ENCODE peak calls at places on chromosomes 11 and 22, in six cellular contexts. E is heart left ventricle, A is mucosa of descending colon, P is colonic mucosa, D is tibial artery, G is A549. J is an unnamed sample.

GRCh38 chr22:31431950-31432349 is 32.5 kb downstream of the DRG1 start:
- DNase-seq in G (no peak), P (no peak), D (no peak), A (no peak), E (no peak), J (no peak)

GRCh38 chr11:19345848-19346681 is 105.3 kb upstream of the E2F8 start:
- DNase-seq in D (no peak), E (peak; percentile 27), A (no peak), G (peak; percentile 21), P (no peak), J (peak; percentile 23)

GRCh38 chr11:134243913-134244312 is 9.2 kb downstream of the THYN1 start:
- DNase-seq in A (no peak), G (no peak), D (no peak), P (no peak), E (no peak), J (no peak)

GRCh38 chr22:31838917-31839316 is 85.1 kb downstream of the DEPDC5 start:
- DNase-seq in P (no peak), G (no peak), E (no peak), A (no peak), D (no peak), J (no peak)

GRCh38 chr11:64060861-64061444 is 25.2 kb downstream of the FLRT1 start:
- DNase-seq in P (peak; percentile 38), E (peak; percentile 46), G (peak; percentile 74), A (peak; percentile 52), D (no peak), J (peak; percentile 65)

GRCh38 chr11:34405079-34405858 is 33.5 kb upstream of the CAT start:
- DNase-seq in D (no peak), E (no peak), G (no peak), A (no peak), P (no peak), J (peak; percentile 76)

GRCh38 chr22:38170469-38170868 is 11.2 kb downstream of the PLA2G6 start:
- DNase-seq in G (no peak), A (no peak), E (no peak), P (no peak), D (no peak), J (no peak)

GRCh38 chr11:27242591-27242990 is 120.4 kb downstream of the CCDC34 start:
- DNase-seq in E (no peak), G (no peak), A (no peak), P (no peak), D (no peak), J (peak; percentile 51)

DNA sequence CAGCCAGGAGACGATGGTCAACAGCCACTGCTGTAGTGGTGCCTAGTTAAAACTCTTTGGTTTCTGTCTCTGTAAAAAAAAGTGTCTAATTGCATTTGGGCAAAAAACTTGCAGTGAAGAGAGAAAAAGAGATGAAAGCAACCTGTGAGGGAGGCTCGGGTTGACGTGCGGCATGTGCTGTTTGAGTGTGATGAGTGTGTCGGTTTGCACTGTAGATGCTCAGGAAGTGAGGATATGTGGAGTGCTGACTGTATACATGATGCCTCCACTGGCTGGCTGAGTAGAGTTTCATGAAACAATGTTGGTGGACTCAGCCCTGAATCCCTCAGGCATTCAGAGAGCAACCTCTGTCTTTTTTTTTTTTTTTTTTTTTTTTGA is 4.3 kb upstream of the DGCR6L start:
- DNase-seq in E (no peak), D (no peak), G (no peak), P (no peak), A (no peak), J (no peak)
- H3K4me3 ChIP-seq in E (no peak overlapping the region), D (no peak overlapping the region), G (no peak overlapping the region), P (no peak overlapping the region), A (no peak overlapping the region), J (no peak overlapping the region)

GRCh38 chr11:394034-394857 is at the start of gene PKP3:
- DNase-seq in G (peak; percentile 86), P (peak; percentile 94), E (no peak), A (peak; percentile 95), D (no peak), J (no peak)

GRCh38 chr11:392102-392777 is 1.8 kb upstream of the PKP3 start:
- DNase-seq in P (no peak), D (no peak), E (no peak), G (no peak), A (no peak), J (no peak)

GRCh38 chr11:393219-394033 is 583 bp upstream of the PKP3 start:
- DNase-seq in D (no peak), E (no peak), A (peak; percentile 65), G (peak; percentile 97), P (peak; percentile 32), J (no peak)

GRCh38 chr11:390175-390574 is 3.8 kb upstream of the PKP3 start:
- DNase-seq in D (no peak), E (no peak), G (no peak), P (peak; percentile 46), A (peak; percentile 59), J (no peak)

DNA sequence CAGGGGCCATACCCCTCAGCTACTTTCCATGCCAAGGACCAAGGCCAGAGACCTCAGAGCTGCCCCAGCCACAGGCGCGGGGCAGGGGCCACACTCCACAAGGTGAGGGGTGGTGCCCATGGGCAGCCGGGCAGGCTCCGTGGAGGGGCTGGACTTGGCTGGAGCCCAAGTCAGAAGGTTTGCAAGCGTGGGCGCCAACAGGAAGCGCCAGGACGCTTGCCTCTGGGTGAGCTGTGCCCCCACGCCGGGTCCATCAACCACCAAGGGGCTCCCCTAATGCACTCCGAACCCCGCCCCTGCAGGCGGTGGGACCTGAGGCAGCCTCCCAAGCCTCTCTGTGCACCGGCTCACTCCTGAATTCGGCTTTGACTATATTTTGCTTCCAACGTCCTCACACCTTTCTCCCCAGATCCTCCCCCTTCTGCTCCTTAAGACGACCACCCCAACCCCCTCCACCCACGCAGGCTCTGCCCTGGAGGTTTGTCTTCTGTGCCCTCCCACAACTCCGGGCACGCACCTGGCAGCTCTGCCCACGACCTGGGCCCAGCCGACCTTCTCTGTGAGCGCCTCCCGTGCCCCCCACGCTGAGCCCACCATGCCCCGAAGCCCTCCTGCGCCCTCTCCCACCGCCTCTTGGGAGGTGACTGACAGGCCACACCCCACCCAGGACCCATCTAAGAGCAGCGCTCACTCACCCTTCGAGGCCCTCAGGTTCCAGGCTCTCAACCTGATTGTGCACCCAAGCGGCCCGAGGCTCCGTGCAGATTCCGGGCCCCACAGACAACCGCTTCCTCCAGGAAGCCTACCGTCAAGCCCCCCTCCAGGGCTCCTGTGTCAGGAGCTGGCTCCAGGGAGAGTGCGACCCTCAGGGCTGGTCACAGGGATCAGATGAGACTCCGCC is 2.6 kb upstream of the PKP3 start:
- DNase-seq in E (no peak), P (no peak), G (no peak), A (no peak), D (no peak), J (no peak)
- H3K4me3 ChIP-seq in E (no peak overlapping the region), P (no peak overlapping the region), G (no peak overlapping the region), A (no peak overlapping the region), D (no peak overlapping the region), J (no peak overlapping the region)

DNA sequence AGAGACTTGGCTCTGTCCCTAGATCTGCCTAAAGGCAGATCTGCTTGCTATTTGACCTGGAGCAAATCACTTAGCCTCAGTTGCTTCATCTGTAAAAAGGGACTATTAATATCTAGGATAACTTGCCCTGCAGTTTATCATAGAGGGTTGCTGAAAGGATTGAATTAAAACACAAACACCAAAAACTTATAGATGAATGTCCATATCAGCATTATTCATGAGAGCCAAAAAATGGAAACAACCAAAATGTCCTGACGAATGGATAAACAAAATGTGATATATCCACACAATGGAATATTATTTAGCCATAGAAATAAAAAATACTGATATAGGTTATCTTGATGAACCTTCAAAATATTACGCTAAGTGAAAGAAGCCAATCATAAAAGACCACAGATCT is 67.2 kb downstream of the USP35 start:
- DNase-seq in A (no peak), D (no peak), P (no peak), E (no peak), G (no peak), J (no peak)
- H3K4me3 ChIP-seq in A (no peak overlapping the region), D (no peak overlapping the region), P (no peak overlapping the region), E (no peak overlapping the region), G (no peak overlapping the region), J (no peak overlapping the region)

GRCh38 chr11:1060410-1060809 is 14.3 kb upstream of the MUC2 start:
- DNase-seq in P (no peak), G (no peak), E (no peak), D (no peak), A (peak; percentile 56), J (no peak)

GRCh38 chr11:1064167-1064566 is 10.5 kb upstream of the MUC2 start:
- DNase-seq in A (no peak), P (no peak), E (no peak), D (no peak), G (no peak), J (no peak)

GRCh38 chr11:1062075-1062820 is 12.4 kb upstream of the MUC2 start:
- DNase-seq in G (no peak), A (peak; percentile 52), P (peak; percentile 60), D (no peak), E (no peak), J (no peak)

GRCh38 chr11:1059759-1060158 is 14.9 kb upstream of the MUC2 start:
- DNase-seq in E (no peak), D (no peak), P (no peak), A (peak; percentile 28), G (no peak), J (no peak)

GRCh38 chr11:1060885-1061616 is 13.6 kb upstream of the MUC2 start:
- DNase-seq in D (peak; percentile 18), G (peak; percentile 83), E (no peak), A (peak; percentile 87), P (peak; percentile 93), J (peak; percentile 37)
- H3K4me3 ChIP-seq in D (no peak overlapping the region), G (no peak overlapping the region), E (no peak overlapping the region), A (no peak overlapping the region), P (no peak overlapping the region), J (no peak overlapping the region)

GRCh38 chr11:35419713-35420333 is 465 bp upstream of the SLC1A2 start:
- DNase-seq in D (no peak), P (no peak), A (no peak), G (no peak), E (peak; percentile 29), J (no peak)
- H3K4me3 ChIP-seq in D (peak overlapping the region; percentile 41), P (peak overlapping the region; percentile 26), A (no peak overlapping the region), G (peak overlapping the region; percentile 58), E (peak overlapping the region; percentile 53), J (peak overlapping the region; percentile 30)

GRCh38 chr22:36113121-36113520 is 47.4 kb downstream of the APOL3 start:
- DNase-seq in G (no peak), E (no peak), P (no peak), D (no peak), A (no peak), J (no peak)
- H3K4me3 ChIP-seq in G (no peak overlapping the region), E (no peak overlapping the region), P (no peak overlapping the region), D (no peak overlapping the region), A (no peak overlapping the region), J (no peak overlapping the region)

GRCh38 chr11:46832511-46833214 is 13.4 kb downstream of the CKAP5 start:
- DNase-seq in P (no peak), E (no peak), A (no peak), D (no peak), G (no peak), J (no peak)
- H3K4me3 ChIP-seq in P (no peak overlapping the region), E (no peak overlapping the region), A (no peak overlapping the region), D (no peak overlapping the region), G (no peak overlapping the region), J (no peak overlapping the region)

DNA sequence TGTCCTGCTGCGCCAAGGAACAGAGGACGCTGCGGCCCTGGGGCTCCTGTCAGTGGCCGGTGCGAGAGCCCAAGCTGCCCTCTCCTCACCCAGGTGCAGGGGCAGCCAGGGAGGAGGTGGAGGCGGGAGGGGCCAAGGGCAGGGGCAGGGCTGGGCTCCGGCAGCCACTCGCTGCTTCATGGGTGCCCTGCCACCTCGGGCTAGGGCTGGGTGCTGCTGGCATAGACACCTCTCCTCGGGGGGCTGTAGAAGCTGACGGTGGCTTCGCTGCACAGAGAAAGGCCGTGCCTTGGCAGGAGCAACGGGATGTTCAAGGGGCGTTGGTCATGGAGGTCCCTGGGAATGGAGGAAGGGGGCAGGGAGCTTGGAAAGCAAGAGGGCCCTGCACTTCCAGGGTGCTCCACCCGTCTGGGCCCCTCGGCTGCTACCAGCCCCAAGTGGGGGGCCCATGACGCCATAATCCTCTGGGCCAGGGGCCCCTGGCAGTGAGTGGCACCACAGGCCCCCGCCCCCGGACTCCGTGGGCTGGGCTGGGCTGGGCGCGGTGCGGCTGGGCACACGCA is 1.6 kb upstream of the TBX1 start:
- DNase-seq in P (no peak), G (no peak), A (no peak), D (no peak), E (no peak), J (no peak)
- H3K4me3 ChIP-seq in P (no peak overlapping the region), G (no peak overlapping the region), A (no peak overlapping the region), D (no peak overlapping the region), E (no peak overlapping the region), J (no peak overlapping the region)

J was measured in A673.